ENCODE peak calls at places on chromosomes 5 and 9, in eight cellular contexts. F, W, I, V, E, K, T and R are unnamed samples.
A peak's percentile ranks its signal among the peaks of the same experiment; 100 is the strongest.

GRCh38 chr5:122458278-122458872 is 146.3 kb downstream of the SNCAIP start:
- DNase-seq in F (no peak), W (no peak), I (peak; percentile 24), V (no peak), E (no peak), K (no peak), T (peak; percentile 24), R (no peak)

GRCh38 chr5:135660826-135661555 is 82.2 kb upstream of the CXCL14 start:
- DNase-seq in F (no peak), W (no peak), I (no peak), V (no peak), E (no peak), K (no peak), T (no peak), R (no peak)

GRCh38 chr5:158410976-158411375 is 552.0 kb upstream of the CLINT1 start:
- DNase-seq in F (no peak), W (no peak), I (no peak), V (no peak), E (no peak), K (no peak), T (no peak), R (no peak)

GRCh38 chr5:172442592-172442991 is 11.7 kb downstream of the SH3PXD2B start:
- DNase-seq in F (no peak), W (no peak), I (no peak), V (no peak), E (no peak), K (no peak), T (no peak), R (no peak)

GRCh38 chr5:131423056-131423455 is 159.2 kb downstream of the CDC42SE2 start:
- DNase-seq in F (no peak), W (no peak), I (peak; percentile 23), V (no peak), E (no peak), K (no peak), T (no peak), R (no peak)

GRCh38 chr5:53360811-53361210 is 119.6 kb upstream of the FST start:
- DNase-seq in F (no peak), W (no peak), I (no peak), V (no peak), E (no peak), K (no peak), T (no peak), R (no peak)

GRCh38 chr5:151615431-151615830 is 24.3 kb upstream of the FAT2 start:
- DNase-seq in F (no peak), W (no peak), I (no peak), V (no peak), E (no peak), K (no peak), T (no peak), R (no peak)

GRCh38 chr5:96259211-96259772 is 173.8 kb downstream of the PCSK1 start:
- DNase-seq in F (no peak), W (no peak), I (no peak), V (no peak), E (no peak), K (no peak), T (no peak), R (no peak)

GRCh38 chr9:131320031-131320685 is 30.6 kb downstream of the PLPP7 start:
- DNase-seq in F (peak; percentile 79), W (peak; percentile 60), I (no peak), V (no peak), E (peak; percentile 89), K (peak; percentile 75), T (no peak), R (no peak)

GRCh38 chr5:78648359-78649219 is at the start of gene LHFPL2:
- DNase-seq in F (peak; percentile 78), W (peak; percentile 87), I (peak; percentile 82), V (no peak), E (peak; percentile 84), K (peak; percentile 72), T (peak; percentile 81), R (peak; percentile 71)

GRCh38 chr5:114097570-114097969 is 264.3 kb upstream of the KCNN2 start:
- DNase-seq in F (no peak), W (no peak), I (no peak), V (no peak), E (no peak), K (no peak), T (no peak), R (no peak)

GRCh38 chr5:114099161-114099560 is 262.7 kb upstream of the KCNN2 start:
- DNase-seq in F (no peak), W (no peak), I (no peak), V (no peak), E (no peak), K (no peak), T (no peak), R (no peak)

GRCh38 chr5:114101153-114101552 is 260.7 kb upstream of the KCNN2 start:
- DNase-seq in F (no peak), W (no peak), I (peak; percentile 37), V (no peak), E (no peak), K (peak; percentile 45), T (no peak), R (no peak)
- TF ChIP-seq CTCF in F (peak; percentile 59), W (peak; percentile 58), I (peak; percentile 53), V (no peak), E (peak; percentile 76), K (peak; percentile 28), T (peak; percentile 65), R (peak; percentile 49)

GRCh38 chr5:180045889-180046499 is 25.6 kb downstream of the RNF130 start:
- DNase-seq in F (no peak), W (peak; percentile 63), I (no peak), V (no peak), E (no peak), K (no peak), T (no peak), R (no peak)
- TF ChIP-seq CTCF in F (no peak), W (no peak), I (no peak), V (no peak), E (no peak), K (no peak), T (no peak), R (no peak)

DNA sequence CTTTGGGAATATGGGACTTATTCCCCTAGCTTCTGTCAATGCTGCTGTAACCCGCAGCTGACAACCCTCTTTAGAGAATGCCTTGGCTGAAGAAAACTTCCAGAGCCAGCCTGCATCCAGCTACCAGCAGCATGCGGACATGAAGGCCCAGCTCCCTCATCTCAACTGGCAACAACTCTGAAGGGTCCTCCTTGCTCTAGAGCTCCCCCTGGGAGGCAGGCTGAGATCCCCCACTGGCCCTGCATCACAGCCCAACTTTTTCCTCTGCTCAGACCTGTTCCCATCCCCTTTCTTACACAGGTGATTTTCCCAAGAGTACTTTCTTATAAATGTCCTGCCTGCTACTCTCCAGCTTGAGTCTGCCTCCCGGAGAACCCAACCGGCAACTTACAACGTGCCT is 18.7 kb upstream of the WNT8A start:
- DNase-seq in F (no peak), W (no peak), I (peak; percentile 33), V (no peak), E (no peak), K (no peak), T (peak; percentile 66), R (no peak)
- TF ChIP-seq CTCF in F (peak; percentile 15), W (peak; percentile 15), I (peak; percentile 55), V (no peak), E (peak; percentile 32), K (no peak), T (peak; percentile 31), R (no peak)

GRCh38 chr9:77811832-77812231 is 163.7 kb upstream of the GNA14 start:
- DNase-seq in F (no peak), W (no peak), I (no peak), V (no peak), E (no peak), K (no peak), T (no peak), R (no peak)
- TF ChIP-seq CTCF in F (no peak), W (no peak), I (no peak), V (no peak), E (no peak), K (no peak), T (no peak), R (no peak)

GRCh38 chr5:29218138-29218537 is 1975.3 kb upstream of the CDH6 start:
- DNase-seq in F (no peak), W (no peak), I (no peak), V (no peak), E (no peak), K (no peak), T (no peak), R (no peak)
- TF ChIP-seq CTCF in F (no peak), W (no peak), I (peak; percentile 39), V (no peak), E (no peak), K (no peak), T (no peak), R (no peak)